ENCODE peak calls at places on chromosomes 11 and 22, in four cellular contexts. N is tibial nerve, T is adrenal gland, U is left ventricle myocardium inferior. X is an unnamed sample. For H3K9me3, the result is how much of the 10 kb centered on the place peaks cover.

GRCh38 chr11:5043385-5043784 is 2.9 kb upstream of the OR52J3 start:
- DNase-seq in N (no peak), T (no peak), U (no peak), X (no peak)

GRCh38 chr22:41273128-41273527 is 12.9 kb downstream of the RANGAP1 start:
- DNase-seq in N (no peak), T (no peak), U (no peak), X (no peak)

GRCh38 chr11:28384418-28384817 is 276.2 kb downstream of the METTL15 start:
- DNase-seq in N (no peak), T (no peak), U (no peak), X (no peak)

GRCh38 chr11:24239016-24239720 is 257.7 kb upstream of the LUZP2 start:
- DNase-seq in N (no peak), T (no peak), U (no peak), X (no peak)

GRCh38 chr11:2885676-2886081 is at the start of gene CDKN1C:
- DNase-seq in N (peak), T (peak), U (peak), X (peak)

GRCh38 chr11:72353861-72354260 is 80.5 kb downstream of the CLPB start:
- DNase-seq in N (no peak), T (no peak), U (no peak), X (no peak)

GRCh38 chr11:134345237-134345550 is 13.4 kb downstream of the GLB1L2 start:
- DNase-seq in N (no peak), T (no peak), U (no peak), X (no peak)

GRCh38 chr11:15124528-15124927 is 9.8 kb downstream of the INSC start:
- DNase-seq in N (no peak), T (no peak), U (no peak), X (no peak)

GRCh38 chr11:11992257-11992690 is 16.2 kb downstream of the DKK3 start:
- DNase-seq in N (no peak), T (no peak), U (no peak), X (no peak)

GRCh38 chr11:44305643-44306468 is 4.1 kb downstream of the ALX4 start:
- DNase-seq in N (no peak), T (no peak), U (no peak), X (no peak)

GRCh38 chr11:56932572-56933235 is 56.0 kb upstream of the OR5AK2 start:
- DNase-seq in N (no peak), T (no peak), U (no peak), X (no peak)

GRCh38 chr11:117663389-117663788 is 133.6 kb downstream of the DSCAML1 start:
- DNase-seq in N (no peak), T (no peak), U (no peak), X (no peak)

GRCh38 chr11:12091957-12092558 is 18.3 kb upstream of the MICAL2 start:
- DNase-seq in N (no peak), T (no peak), U (no peak), X (no peak)

GRCh38 chr22:32676196-32676595 is 125.3 kb upstream of the TIMP3 start:
- DNase-seq in N (no peak), T (no peak), U (no peak), X (no peak)

GRCh38 chr11:125376856-125377255 is 119.2 kb downstream of the FEZ1 start:
- DNase-seq in N (no peak), T (no peak), U (no peak), X (no peak)

GRCh38 chr11:56404393-56404792 is 8.1 kb upstream of the OR5AL1 start:
- DNase-seq in N (no peak), T (no peak), U (no peak), X (no peak)

GRCh38 chr11:31817621-31818493 is 6.7 kb upstream of the PAX6 start:
- DNase-seq in N (no peak), T (no peak), U (no peak), X (no peak)

GRCh38 chr22:24961217-24961844 is 8.8 kb downstream of the KIAA1671 start:
- DNase-seq in N (no peak), T (peak), U (no peak), X (no peak)

GRCh38 chr22:39287076-39287743 is 32.2 kb downstream of the RPL3 start:
- DNase-seq in N (no peak), T (peak), U (no peak), X (no peak)

GRCh38 chr11:77602385-77603105 is 12.8 kb downstream of the AQP11 start:
- DNase-seq in N (no peak), T (no peak), U (no peak), X (no peak)

GRCh38 chr22:29717789-29718188 is 2.0 kb upstream of the CABP7 start:
- DNase-seq in N (no peak), T (no peak), U (no peak), X (no peak)

GRCh38 chr11:74570266-74571061 is 21.9 kb upstream of the POLD3 start:
- DNase-seq in N (no peak), T (peak), U (no peak), X (no peak)

GRCh38 chr11:75267171-75267970 is 26.8 kb downstream of the TPBGL start:
- DNase-seq in N (no peak), T (no peak), U (no peak), X (no peak)

GRCh38 chr11:95067042-95067827 is 516 bp downstream of the SRSF8 start:
- DNase-seq in N (peak), T (peak), U (peak), X (peak)

GRCh38 chr22:36540867-36541642 is 12.1 kb upstream of the EIF3D start:
- DNase-seq in N (no peak), T (no peak), U (no peak), X (no peak)

GRCh38 chr11:83681944-83682644 is 395.9 kb upstream of the CCDC90B start:
- DNase-seq in N (no peak), T (no peak), U (no peak), X (no peak)

GRCh38 chr11:130197386-130198035 is 37.9 kb downstream of the ST14 start:
- DNase-seq in N (no peak), T (no peak), U (no peak), X (no peak)

GRCh38 chr11:27153136-27153535 is 112.5 kb downstream of the BBOX1 start:
- DNase-seq in N (no peak), T (no peak), U (no peak), X (no peak)

GRCh38 chr11:19934828-19935259 is 222.2 kb downstream of the NAV2 start:
- DNase-seq in N (no peak), T (no peak), U (no peak), X (no peak)

GRCh38 chr22:27492566-27493201 is 308.9 kb downstream of the MN1 start:
- DNase-seq in N (no peak), T (no peak), U (no peak), X (no peak)

GRCh38 chr22:29665486-29665885 is 54.3 kb upstream of the CABP7 start:
- DNase-seq in N (no peak), T (no peak), U (no peak), X (no peak)

GRCh38 chr11:35953081-35953480 is 9.2 kb downstream of the LDLRAD3 start:
- DNase-seq in N (no peak), T (peak), U (no peak), X (no peak)

GRCh38 chr11:23789938-23790371 is 706.9 kb upstream of the LUZP2 start:
- DNase-seq in N (no peak), T (no peak), U (no peak), X (no peak)

DNA sequence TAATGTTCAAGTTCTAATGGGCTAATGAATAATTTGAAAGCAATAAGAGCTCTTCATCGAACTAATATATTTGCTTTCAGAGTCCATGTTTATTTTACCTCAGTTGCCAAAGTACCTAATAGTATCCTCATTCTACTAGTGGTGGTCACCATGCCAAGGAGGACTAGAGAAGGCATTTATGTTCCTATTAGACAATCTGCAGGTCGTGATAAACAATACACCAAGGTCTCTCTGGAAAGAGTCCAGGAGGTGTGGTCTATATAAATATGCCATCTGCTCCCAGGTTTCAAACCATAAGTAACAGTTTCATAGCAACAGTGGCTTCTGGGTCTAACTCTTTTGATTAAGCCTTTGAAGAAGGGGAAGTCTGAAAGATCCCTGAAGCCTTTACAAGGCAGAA is 42.9 kb downstream of the ARFGAP3 start:
- DNase-seq in N (no peak), T (peak), U (no peak), X (no peak)
- H3K27ac ChIP-seq in N (no peak), T (no peak), U (no peak), X (no peak)

GRCh38 chr22:22855085-22855484 is 32.5 kb upstream of the IGLL5 start:
- DNase-seq in N (no peak), T (no peak), U (no peak), X (no peak)
- TF ChIP-seq CTCF in N (no peak), T (no peak), U (no peak), X (no peak)

GRCh38 chr11:50267851-50268250 is 235.2 kb downstream of the OR4C45 start:
- DNase-seq in N (no peak), T (no peak), U (no peak), X (no peak)
- H3K9me3 ChIP-seq in N (under half), T (under half), U (under half), X (under half)

GRCh38 chr11:128642571-128642970 is 51.3 kb upstream of the FLI1 start:
- DNase-seq in N (no peak), T (no peak), U (no peak), X (no peak)
- H3K27ac ChIP-seq in N (no peak), T (no peak), U (no peak), X (no peak)

GRCh38 chr11:122910775-122911174 is 28.2 kb downstream of the JHY start:
- DNase-seq in N (no peak), T (no peak), U (no peak), X (no peak)
- TF ChIP-seq CTCF in N (no peak), T (peak), U (peak), X (no peak)

X was measured in CD4-positive, alpha-beta T cell.